ENCODE peak calls at places on chromosomes 4 and X, in four cellular contexts. B, P, T and F are unnamed samples.
A peak's percentile ranks its signal among the peaks of the same experiment; 100 is the strongest.

GRCh38 chr4:156558365-156559025 is 413.1 kb downstream of the PDGFC start:
- DNase-seq in P (no peak), B (no peak), T (no peak), F (no peak)

GRCh38 chr4:185587444-185588161 is 52.3 kb upstream of the PDLIM3 start:
- DNase-seq in T (peak; percentile 95), B (peak; percentile 84), P (peak; percentile 89), F (peak; percentile 87)

GRCh38 chr4:84379881-84380618 is 119.0 kb downstream of the NKX6-1 start:
- DNase-seq in P (no peak), B (no peak), T (peak; percentile 24), F (no peak)

GRCh38 chr4:110998308-110998707 is 375.4 kb upstream of the PITX2 start:
- DNase-seq in T (no peak), P (no peak), B (no peak), F (no peak)

GRCh38 chrX:101265869-101266428 is 25.2 kb downstream of the TAF7L start:
- DNase-seq in T (no peak), B (no peak), P (no peak), F (no peak)

GRCh38 chr4:89700766-89701165 is 136.2 kb downstream of the SNCA start:
- DNase-seq in B (no peak), P (no peak), T (no peak), F (no peak)

GRCh38 chr4:72567821-72568620 is 1.0 kb downstream of the ADAMTS3 start:
- DNase-seq in T (peak; percentile 96), B (no peak), P (peak; percentile 21), F (peak; percentile 21)

GRCh38 chr4:145609494-145610427 is 9.4 kb upstream of the MMAA start:
- DNase-seq in P (peak; percentile 83), B (peak; percentile 60), T (peak; percentile 78), F (peak; percentile 87)

GRCh38 chrX:94121799-94122198 is 447.8 kb downstream of the FAM133A start:
- DNase-seq in P (no peak), T (no peak), B (no peak), F (no peak)

GRCh38 chrX:23919706-23920320 is 12.0 kb downstream of the CXorf58 start:
- DNase-seq in P (no peak), B (no peak), T (peak; percentile 39), F (peak; percentile 21)

GRCh38 chr4:65399131-65399530 is 271.2 kb downstream of the EPHA5 start:
- DNase-seq in P (no peak), B (no peak), T (no peak), F (no peak)

GRCh38 chrX:132412208-132412607 is 76.6 kb downstream of the MBNL3 start:
- DNase-seq in B (no peak), T (peak; percentile 88), P (no peak), F (no peak)

GRCh38 chr4:144583658-144584057 is 62.3 kb upstream of the HHIP start:
- DNase-seq in T (no peak), B (no peak), P (no peak), F (no peak)

GRCh38 chrX:153667931-153668396 is 5.6 kb downstream of the PNCK start:
- DNase-seq in B (peak; percentile 81), T (peak; percentile 85), P (peak; percentile 61), F (peak; percentile 89)

GRCh38 chr4:6891436-6892170 is 18.0 kb upstream of the TBC1D14 start:
- DNase-seq in T (no peak), P (no peak), B (no peak), F (no peak)

GRCh38 chr4:177728361-177729152 is 286.3 kb upstream of the AGA start:
- DNase-seq in P (peak; percentile 10), T (peak; percentile 2), B (no peak), F (no peak)

GRCh38 chr4:25283948-25284347 is 28.6 kb upstream of the ZCCHC4 start:
- DNase-seq in T (no peak), P (no peak), B (no peak), F (no peak)

GRCh38 chr4:43339435-43339834 is 446.9 kb downstream of the GRXCR1 start:
- DNase-seq in P (no peak), B (no peak), T (no peak), F (no peak)

GRCh38 chr4:183450108-183450507 is 5.7 kb downstream of the CDKN2AIP start:
- DNase-seq in P (no peak), T (no peak), B (no peak), F (no peak)

DNA sequence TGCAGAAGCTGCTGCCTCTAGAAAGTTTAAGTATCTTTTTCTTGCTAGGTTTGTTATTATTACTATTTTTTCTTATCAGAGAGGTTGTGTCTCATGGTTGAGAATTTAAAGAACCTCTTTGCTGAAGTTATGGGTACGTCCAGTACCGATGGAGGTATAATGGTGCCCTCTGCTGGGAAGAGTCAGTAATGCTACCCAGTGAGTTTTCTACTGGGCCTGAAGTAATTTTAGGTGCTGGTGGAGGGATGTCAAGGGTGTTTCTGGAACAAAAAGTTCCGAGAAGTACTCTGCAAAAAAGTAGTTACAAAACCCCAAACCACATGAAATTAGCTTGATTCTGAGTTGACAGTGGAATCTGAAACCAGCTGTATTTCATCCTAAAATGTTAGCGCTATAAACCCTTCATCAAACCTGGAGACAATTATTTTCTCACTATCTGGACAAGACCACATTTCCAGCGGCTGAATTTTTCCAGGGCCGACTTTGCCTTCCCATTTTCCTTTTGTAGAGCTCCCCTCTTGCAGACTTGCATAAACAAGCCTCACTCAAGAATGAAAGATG is 102.5 kb upstream of the MID1 start:
- DNase-seq in P (peak; percentile 41), B (peak; percentile 55), T (peak; percentile 71), F (peak; percentile 45)
- TF ChIP-seq CTCF in P (peak; percentile 57), B (peak; percentile 64), T (peak; percentile 76), F (peak; percentile 50)

GRCh38 chrX:119340606-119341205 is 58.4 kb upstream of the SLC25A43 start:
- DNase-seq in P (no peak), B (no peak), T (no peak), F (no peak)

GRCh38 chrX:119343856-119344255 is 55.3 kb upstream of the SLC25A43 start:
- DNase-seq in B (no peak), P (no peak), T (no peak), F (no peak)
- TF ChIP-seq CTCF in B (no peak), P (no peak), T (no peak), F (no peak)

DNA sequence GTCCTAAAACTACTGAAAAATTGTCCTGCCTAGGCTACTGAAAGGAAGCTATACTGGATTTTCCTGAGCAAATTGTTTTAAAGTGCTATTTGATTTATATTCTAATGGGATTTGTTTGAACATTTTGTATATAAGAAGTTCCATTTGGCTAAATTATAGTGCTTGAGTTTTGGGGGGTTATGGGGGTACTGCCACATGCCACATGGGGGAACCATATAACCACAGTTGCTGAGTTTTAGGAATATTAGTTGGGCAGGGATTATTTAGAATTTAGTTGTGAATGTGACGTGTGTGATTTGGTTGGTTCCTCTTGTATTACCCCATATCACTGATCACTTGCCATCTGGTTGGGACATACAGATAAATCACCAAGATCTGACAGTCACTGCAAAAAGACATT is 224.5 kb upstream of the TAPT1 start:
- DNase-seq in B (no peak), P (no peak), T (peak; percentile 22), F (no peak)
- TF ChIP-seq CTCF in B (no peak), P (no peak), T (peak; percentile 51), F (no peak)

DNA sequence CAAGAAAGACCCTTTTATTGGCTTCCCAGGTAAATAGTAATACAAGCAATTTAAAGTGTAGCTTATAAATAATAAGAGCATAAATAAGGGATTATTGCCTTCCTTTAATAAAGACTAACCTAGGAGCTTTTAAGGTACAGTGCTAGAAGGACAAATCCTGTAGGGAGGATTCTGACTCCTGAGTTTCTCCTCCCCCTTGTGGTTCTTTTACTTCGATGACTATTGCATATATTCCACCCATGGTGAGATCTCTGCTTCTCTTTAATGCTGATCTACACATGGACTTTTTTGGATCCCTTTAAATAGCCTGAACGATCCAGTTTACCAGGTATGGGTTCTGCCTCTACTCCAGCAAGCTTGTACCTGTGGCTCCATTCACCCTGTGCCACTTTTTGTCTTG is 2.5 kb downstream of the GALNT7 start:
- DNase-seq in B (no peak), T (peak; percentile 64), P (no peak), F (no peak)
- TF ChIP-seq CTCF in B (peak; percentile 15), T (peak; percentile 36), P (no peak), F (no peak)

GRCh38 chrX:140661657-140662056 is 47.9 kb upstream of the LINC00632 start:
- DNase-seq in T (no peak), P (no peak), B (no peak), F (no peak)

DNA sequence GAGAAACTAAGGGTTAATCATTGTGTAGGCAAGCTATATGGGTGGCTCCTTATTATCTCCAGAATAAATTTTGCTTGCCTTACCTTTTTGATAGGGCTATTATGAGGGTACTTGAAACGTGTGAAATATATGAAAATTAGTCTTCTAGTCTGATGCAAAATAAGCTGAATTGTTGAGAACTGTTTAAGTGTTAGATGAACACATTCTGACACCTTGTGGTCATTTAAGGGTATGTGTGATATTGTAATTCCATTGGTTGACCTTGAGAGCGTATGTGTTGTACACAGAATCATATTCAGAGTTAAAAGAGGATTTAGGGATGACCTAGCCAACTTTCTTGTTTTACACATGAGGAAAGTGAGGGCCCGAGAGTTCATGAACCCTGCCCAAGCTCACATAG is 44.6 kb upstream of the LINC00632 start:
- DNase-seq in B (no peak), T (peak; percentile 24), P (peak; percentile 8), F (no peak)
- TF ChIP-seq CTCF in B (no peak), T (peak; percentile 62), P (no peak), F (peak; percentile 13)

DNA sequence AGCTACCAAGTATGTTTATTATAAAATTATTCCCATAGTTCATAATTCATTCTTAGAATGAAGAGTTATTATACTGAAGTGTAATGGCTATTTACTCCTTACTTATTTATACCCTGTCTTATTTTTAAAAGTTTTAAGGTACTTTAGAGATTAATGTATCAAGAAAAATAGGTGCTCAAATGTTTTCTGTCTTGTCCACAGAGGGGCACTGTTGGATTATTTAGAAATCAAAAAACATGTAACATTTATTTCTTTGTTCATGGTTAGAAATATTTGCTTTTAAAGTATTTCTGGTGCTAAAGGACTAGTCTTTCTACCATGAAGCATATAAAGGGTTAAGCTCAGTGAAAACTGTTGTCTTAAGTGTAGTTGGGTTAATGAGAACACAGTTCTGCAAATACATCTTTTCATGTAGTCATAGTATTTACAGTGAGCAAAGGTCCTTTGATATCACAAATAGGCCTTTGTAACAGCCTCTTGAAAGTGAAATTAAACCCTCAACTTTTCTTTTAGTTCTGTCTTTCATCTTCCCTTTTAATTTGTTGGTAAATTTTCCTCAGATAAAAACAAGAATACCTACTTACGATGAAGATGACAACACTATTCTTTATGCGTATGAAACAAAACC is 7.7 kb downstream of the SCML1 start:
- DNase-seq in T (peak; percentile 6), B (no peak), P (no peak), F (no peak)
- TF ChIP-seq CTCF in T (no peak), B (no peak), P (no peak), F (peak; percentile 40)

DNA sequence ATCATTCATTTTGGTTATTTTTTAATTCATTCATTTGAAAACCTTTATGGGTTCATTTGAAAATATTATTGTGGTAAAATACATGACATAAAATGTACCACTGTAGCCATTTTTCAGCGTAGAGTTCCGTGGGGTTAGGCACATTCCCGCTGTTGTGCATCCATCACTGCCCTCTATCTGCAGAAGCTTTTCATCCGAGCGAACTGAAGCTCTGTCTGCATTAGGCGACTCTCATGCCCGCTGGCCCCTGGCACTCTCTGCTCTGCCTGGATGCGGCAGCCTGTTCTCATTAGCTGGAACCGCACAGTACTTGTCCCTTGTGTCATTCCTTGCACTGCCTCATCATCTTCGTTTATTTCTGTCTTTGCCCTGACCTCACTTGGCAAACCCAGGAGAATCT is 17.5 kb downstream of the CFAP99 start:
- DNase-seq in B (no peak), T (no peak), P (no peak), F (no peak)
- TF ChIP-seq CTCF in B (no peak), T (peak; percentile 47), P (no peak), F (no peak)

GRCh38 chrX:68498044-68498507 is 775 bp upstream of the YIPF6 start:
- DNase-seq in B (no peak), T (peak; percentile 28), P (no peak), F (peak; percentile 13)
- TF ChIP-seq CTCF in B (no peak), T (no peak), P (no peak), F (no peak)